ENCODE peak calls at places on chromosomes 13 and 19, in eight cellular contexts. N is DMS79; T is lower leg skin; U is DMS53; G is PC-3; Y is DMS153; K is activated CD4-positive, alpha-beta T cell treated with anti-CD3 and anti-CD28 coated beads for 48 hours; C is CD8-positive, alpha-beta memory T cell. L is an unnamed sample.

GRCh38 chr13:24149306-24150032 is 11.1 kb upstream of the SPATA13 start:
- DNase-seq in Y (no peak), U (no peak), T (no peak), N (no peak), C (no peak), K (no peak), G (peak), L (no peak)

GRCh38 chr19:50327461-50328256 is 1.5 kb downstream of the KCNC3 start:
- DNase-seq in Y (no peak), C (no peak), U (no peak), N (no peak), K (no peak), T (no peak), G (no peak), L (no peak)

GRCh38 chr19:30083125-30083681 is 141.2 kb downstream of the URI1 start:
- DNase-seq in T (no peak), K (no peak), U (no peak), G (no peak), Y (no peak), N (no peak), C (no peak), L (no peak)

GRCh38 chr19:1108291-1109031 is 4.7 kb downstream of the GPX4 start:
- DNase-seq in U (no peak), Y (no peak), C (no peak), T (no peak), G (no peak), N (no peak), K (no peak), L (no peak)

GRCh38 chr13:93603043-93603442 is 376.4 kb downstream of the GPC6 start:
- DNase-seq in K (no peak), N (no peak), C (no peak), G (peak), T (no peak), Y (no peak), U (no peak), L (no peak)

GRCh38 chr19:9128171-9128570 is 1.4 kb upstream of the OR7G3 start:
- DNase-seq in T (no peak), K (no peak), N (no peak), U (no peak), C (no peak), G (peak), Y (no peak), L (no peak)

GRCh38 chr19:39193785-39194184 is 3.0 kb upstream of the NCCRP1 start:
- DNase-seq in G (no peak), U (no peak), C (no peak), T (no peak), N (no peak), Y (no peak), K (no peak), L (no peak)

GRCh38 chr13:61156753-61157152 is 258.9 kb downstream of the PCDH20 start:
- DNase-seq in G (no peak), K (no peak), N (no peak), U (no peak), C (no peak), Y (no peak), T (no peak), L (no peak)

GRCh38 chr19:24071078-24071477 is 15.9 kb upstream of the ZNF254 start:
- DNase-seq in G (no peak), C (no peak), K (no peak), U (no peak), T (peak), Y (no peak), N (no peak), L (no peak)

GRCh38 chr19:8617984-8618383 is 7.5 kb upstream of the ADAMTS10 start:
- DNase-seq in T (no peak), K (no peak), Y (no peak), U (no peak), C (no peak), N (no peak), G (no peak), L (no peak)

GRCh38 chr13:51346397-51346796 is 6.9 kb downstream of the SERPINE3 start:
- DNase-seq in N (no peak), K (no peak), U (no peak), G (no peak), Y (no peak), T (no peak), C (no peak), L (no peak)

GRCh38 chr13:36608474-36608873 is 65.3 kb upstream of the SERTM1 start:
- DNase-seq in U (no peak), C (no peak), T (no peak), G (no peak), K (no peak), N (no peak), Y (no peak), L (no peak)

GRCh38 chr13:45361596-45362206 is 20.7 kb upstream of the TPT1 start:
- DNase-seq in K (no peak), T (no peak), N (no peak), G (peak), C (no peak), U (no peak), Y (no peak), L (no peak)

GRCh38 chr13:80131204-80131603 is 209.7 kb downstream of the SPRY2 start:
- DNase-seq in T (no peak), Y (no peak), G (peak), K (no peak), C (no peak), U (no peak), N (no peak), L (no peak)

GRCh38 chr13:106609116-106609515 is 41.2 kb upstream of the ARGLU1 start:
- DNase-seq in T (no peak), C (no peak), K (no peak), N (no peak), U (no peak), Y (no peak), G (no peak), L (no peak)

GRCh38 chr19:44943801-44944249 is 1.8 kb downstream of the APOC4 start:
- DNase-seq in K (no peak), U (no peak), C (no peak), Y (no peak), T (peak), G (no peak), N (no peak), L (no peak)

GRCh38 chr13:24650157-24650556 is 30.1 kb upstream of the ATP12A start:
- DNase-seq in Y (no peak), N (no peak), U (no peak), T (peak), G (no peak), C (no peak), K (no peak), L (no peak)

GRCh38 chr19:10774893-10775292 is 57.0 kb downstream of the DNM2 start:
- DNase-seq in Y (no peak), G (no peak), K (no peak), T (no peak), N (no peak), C (no peak), U (no peak), L (no peak)

GRCh38 chr19:13083627-13084026 is 19.0 kb downstream of the LYL1 start:
- DNase-seq in N (peak), Y (no peak), U (no peak), G (no peak), C (no peak), K (no peak), T (no peak), L (no peak)

GRCh38 chr13:79749985-79750551 is 269.1 kb downstream of the NDFIP2 start:
- DNase-seq in U (no peak), C (no peak), G (peak), K (no peak), Y (no peak), T (peak), N (no peak), L (no peak)

GRCh38 chr13:113126265-113127150 is 3.9 kb downstream of the F10 start:
- DNase-seq in C (no peak), K (no peak), G (no peak), Y (no peak), T (peak), N (no peak), U (no peak), L (no peak)

GRCh38 chr13:95485045-95485517 is 67.4 kb upstream of the CLDN10 start:
- DNase-seq in G (peak), C (no peak), T (no peak), N (no peak), Y (no peak), K (peak), U (no peak), L (no peak)

L was measured in NCI-H146.